ENCODE peak calls at places on chromosomes 12 and 14, in seven cellular contexts. One of them, this sample, is unnamed. For H3K27me3 and H3K36me3, the result is how much of the 10 kb centered on the place peaks cover.

GRCh38 chr14:29805415-29806123 is 122.1 kb downstream of the PRKD1 start:
- DNase-seq in lung: peak
- DNase-seq in CD8-positive, alpha-beta memory T cell: no peak
- DNase-seq in left lung: peak
- DNase-seq in tibial artery: peak
- DNase-seq in pancreas: peak
- DNase-seq in sigmoid colon: peak
- DNase-seq in this sample: no peak

GRCh38 chr14:64778114-64778754 is 74.0 kb downstream of the PLEKHG3 start:
- DNase-seq in left lung: no peak
- DNase-seq in CD8-positive, alpha-beta memory T cell: peak
- DNase-seq in tibial artery: no peak
- DNase-seq in sigmoid colon: no peak
- DNase-seq in lung: no peak
- DNase-seq in pancreas: no peak
- DNase-seq in this sample: no peak

GRCh38 chr12:93979189-93979588 is 169.2 kb upstream of the PLXNC1 start:
- DNase-seq in sigmoid colon: no peak
- DNase-seq in tibial artery: no peak
- DNase-seq in left lung: no peak
- DNase-seq in CD8-positive, alpha-beta memory T cell: no peak
- DNase-seq in pancreas: no peak
- DNase-seq in lung: no peak
- DNase-seq in this sample: no peak

GRCh38 chr12:77845831-77846230 is 15.1 kb downstream of the NAV3 start:
- DNase-seq in pancreas: no peak
- DNase-seq in sigmoid colon: no peak
- DNase-seq in left lung: no peak
- DNase-seq in CD8-positive, alpha-beta memory T cell: no peak
- DNase-seq in tibial artery: no peak
- DNase-seq in lung: no peak
- DNase-seq in this sample: no peak

GRCh38 chr14:24329736-24330135 is 5.1 kb downstream of the ADCY4 start:
- DNase-seq in pancreas: no peak
- DNase-seq in sigmoid colon: peak
- DNase-seq in tibial artery: no peak
- DNase-seq in lung: peak
- DNase-seq in CD8-positive, alpha-beta memory T cell: peak
- DNase-seq in left lung: peak
- DNase-seq in this sample: no peak

GRCh38 chr14:90500665-90501370 is 104.0 kb downstream of the CALM1 start:
- DNase-seq in sigmoid colon: peak
- DNase-seq in lung: no peak
- DNase-seq in tibial artery: peak
- DNase-seq in left lung: peak
- DNase-seq in CD8-positive, alpha-beta memory T cell: no peak
- DNase-seq in pancreas: no peak
- DNase-seq in this sample: peak

GRCh38 chr12:68119250-68119649 is 40.3 kb downstream of the IFNG start:
- DNase-seq in sigmoid colon: no peak
- DNase-seq in CD8-positive, alpha-beta memory T cell: no peak
- DNase-seq in tibial artery: no peak
- DNase-seq in left lung: no peak
- DNase-seq in pancreas: no peak
- DNase-seq in lung: no peak
- DNase-seq in this sample: no peak

GRCh38 chr14:30874999-30875787 is 834 bp downstream of the COCH start:
- DNase-seq in CD8-positive, alpha-beta memory T cell: no peak
- DNase-seq in left lung: no peak
- DNase-seq in pancreas: peak
- DNase-seq in tibial artery: no peak
- DNase-seq in lung: no peak
- DNase-seq in sigmoid colon: no peak
- DNase-seq in this sample: peak

GRCh38 chr14:102272392-102272791 is 32.6 kb downstream of the MOK start:
- DNase-seq in lung: no peak
- DNase-seq in CD8-positive, alpha-beta memory T cell: no peak
- DNase-seq in sigmoid colon: no peak
- DNase-seq in pancreas: no peak
- DNase-seq in left lung: no peak
- DNase-seq in tibial artery: no peak
- DNase-seq in this sample: no peak

GRCh38 chr12:122966743-122967058 is 438 bp upstream of the ABCB9 start:
- DNase-seq in left lung: no peak
- DNase-seq in sigmoid colon: no peak
- DNase-seq in tibial artery: no peak
- DNase-seq in CD8-positive, alpha-beta memory T cell: no peak
- DNase-seq in pancreas: no peak
- DNase-seq in lung: no peak
- DNase-seq in this sample: no peak

GRCh38 chr14:101909371-101910096 is 54.8 kb upstream of the DYNC1H1 start:
- DNase-seq in CD8-positive, alpha-beta memory T cell: no peak
- DNase-seq in left lung: no peak
- DNase-seq in sigmoid colon: no peak
- DNase-seq in tibial artery: no peak
- DNase-seq in pancreas: no peak
- DNase-seq in lung: no peak
- DNase-seq in this sample: no peak

GRCh38 chr12:4325984-4326383 is 5.0 kb downstream of the TIGAR start:
- DNase-seq in left lung: no peak
- DNase-seq in lung: no peak
- DNase-seq in sigmoid colon: no peak
- DNase-seq in tibial artery: no peak
- DNase-seq in pancreas: no peak
- DNase-seq in CD8-positive, alpha-beta memory T cell: no peak
- DNase-seq in this sample: no peak

GRCh38 chr12:86233126-86233525 is 23.1 kb downstream of the MGAT4C start:
- DNase-seq in sigmoid colon: no peak
- DNase-seq in pancreas: no peak
- DNase-seq in CD8-positive, alpha-beta memory T cell: no peak
- DNase-seq in tibial artery: no peak
- DNase-seq in lung: no peak
- DNase-seq in left lung: no peak
- DNase-seq in this sample: no peak

GRCh38 chr12:27969901-27970390 is 2.6 kb downstream of the PTHLH start:
- DNase-seq in CD8-positive, alpha-beta memory T cell: no peak
- DNase-seq in pancreas: peak
- DNase-seq in left lung: peak
- DNase-seq in lung: peak
- DNase-seq in tibial artery: peak
- DNase-seq in sigmoid colon: peak
- DNase-seq in this sample: no peak

GRCh38 chr12:121524196-121524930 is 56.5 kb downstream of the KDM2B start:
- DNase-seq in left lung: no peak
- DNase-seq in CD8-positive, alpha-beta memory T cell: no peak
- DNase-seq in lung: no peak
- DNase-seq in sigmoid colon: no peak
- DNase-seq in pancreas: no peak
- DNase-seq in tibial artery: no peak
- DNase-seq in this sample: no peak

GRCh38 chr12:92330654-92331053 is 185.0 kb upstream of the BTG1 start:
- DNase-seq in lung: no peak
- DNase-seq in pancreas: no peak
- DNase-seq in tibial artery: no peak
- DNase-seq in left lung: no peak
- DNase-seq in CD8-positive, alpha-beta memory T cell: no peak
- DNase-seq in sigmoid colon: no peak
- DNase-seq in this sample: no peak

GRCh38 chr12:121980211-121980891 is 41.3 kb upstream of the BCL7A start:
- DNase-seq in tibial artery: no peak
- DNase-seq in left lung: no peak
- DNase-seq in sigmoid colon: no peak
- DNase-seq in CD8-positive, alpha-beta memory T cell: no peak
- DNase-seq in pancreas: no peak
- DNase-seq in lung: no peak
- DNase-seq in this sample: no peak

GRCh38 chr12:94534761-94535613 is 75.3 kb upstream of the CEP83 start:
- DNase-seq in left lung: no peak
- DNase-seq in tibial artery: no peak
- DNase-seq in lung: no peak
- DNase-seq in pancreas: no peak
- DNase-seq in CD8-positive, alpha-beta memory T cell: no peak
- DNase-seq in sigmoid colon: no peak
- DNase-seq in this sample: peak

GRCh38 chr12:43728117-43728516 is 30.5 kb downstream of the PUS7L start:
- DNase-seq in CD8-positive, alpha-beta memory T cell: no peak
- DNase-seq in pancreas: no peak
- DNase-seq in lung: no peak
- DNase-seq in tibial artery: no peak
- DNase-seq in left lung: no peak
- DNase-seq in sigmoid colon: no peak
- DNase-seq in this sample: no peak

GRCh38 chr14:71116206-71117122 is 209.2 kb downstream of the PCNX1 start:
- DNase-seq in CD8-positive, alpha-beta memory T cell: no peak
- DNase-seq in tibial artery: no peak
- DNase-seq in lung: no peak
- DNase-seq in sigmoid colon: no peak
- DNase-seq in pancreas: no peak
- DNase-seq in left lung: no peak
- DNase-seq in this sample: no peak

GRCh38 chr12:57887631-57888406 is 41.3 kb upstream of the CTDSP2 start:
- DNase-seq in tibial artery: peak
- DNase-seq in CD8-positive, alpha-beta memory T cell: no peak
- DNase-seq in sigmoid colon: no peak
- DNase-seq in lung: peak
- DNase-seq in pancreas: no peak
- DNase-seq in left lung: no peak
- DNase-seq in this sample: peak

GRCh38 chr14:36221097-36221496 is 44.6 kb upstream of the PTCSC3 start:
- DNase-seq in tibial artery: no peak
- DNase-seq in pancreas: no peak
- DNase-seq in CD8-positive, alpha-beta memory T cell: no peak
- DNase-seq in lung: no peak
- DNase-seq in left lung: no peak
- DNase-seq in sigmoid colon: no peak
- DNase-seq in this sample: no peak

GRCh38 chr14:89171628-89172027 is 245.4 kb downstream of the FOXN3 start:
- DNase-seq in tibial artery: no peak
- DNase-seq in left lung: no peak
- DNase-seq in sigmoid colon: no peak
- DNase-seq in pancreas: no peak
- DNase-seq in lung: no peak
- DNase-seq in CD8-positive, alpha-beta memory T cell: no peak
- DNase-seq in this sample: no peak

GRCh38 chr12:112947761-112948160 is 9.5 kb downstream of the OAS3 start:
- DNase-seq in left lung: no peak
- DNase-seq in lung: no peak
- DNase-seq in sigmoid colon: no peak
- DNase-seq in tibial artery: no peak
- DNase-seq in CD8-positive, alpha-beta memory T cell: no peak
- DNase-seq in pancreas: no peak
- DNase-seq in this sample: no peak

GRCh38 chr14:36069535-36069900 is 107.0 kb downstream of the PTCSC3 start:
- DNase-seq in lung: peak
- DNase-seq in left lung: peak
- DNase-seq in sigmoid colon: no peak
- DNase-seq in pancreas: peak
- DNase-seq in CD8-positive, alpha-beta memory T cell: no peak
- DNase-seq in tibial artery: no peak
- DNase-seq in this sample: peak

GRCh38 chr12:6120796-6121473 is 3.5 kb downstream of the VWF start:
- DNase-seq in CD8-positive, alpha-beta memory T cell: no peak
- DNase-seq in tibial artery: no peak
- DNase-seq in sigmoid colon: no peak
- DNase-seq in pancreas: no peak
- DNase-seq in left lung: no peak
- DNase-seq in lung: no peak
- DNase-seq in this sample: no peak
- H3K4me3 ChIP-seq in CD8-positive, alpha-beta memory T cell: no peak
- H3K4me3 ChIP-seq in tibial artery: peak
- H3K4me3 ChIP-seq in sigmoid colon: peak
- H3K4me3 ChIP-seq in pancreas: no peak
- H3K4me3 ChIP-seq in left lung: no peak
- H3K4me3 ChIP-seq in lung: peak
- H3K4me3 ChIP-seq in this sample: no peak

GRCh38 chr14:76309572-76310551 is 66.1 kb upstream of the ESRRB start:
- DNase-seq in sigmoid colon: no peak
- DNase-seq in lung: no peak
- DNase-seq in pancreas: no peak
- DNase-seq in CD8-positive, alpha-beta memory T cell: no peak
- DNase-seq in tibial artery: peak
- DNase-seq in left lung: no peak
- DNase-seq in this sample: peak
- H3K27me3 ChIP-seq in sigmoid colon: under half
- H3K27me3 ChIP-seq in lung: under half
- H3K27me3 ChIP-seq in pancreas: under half
- H3K27me3 ChIP-seq in CD8-positive, alpha-beta memory T cell: under half
- H3K27me3 ChIP-seq in tibial artery: under half
- H3K27me3 ChIP-seq in left lung: under half
- H3K27me3 ChIP-seq in this sample: under half

DNA sequence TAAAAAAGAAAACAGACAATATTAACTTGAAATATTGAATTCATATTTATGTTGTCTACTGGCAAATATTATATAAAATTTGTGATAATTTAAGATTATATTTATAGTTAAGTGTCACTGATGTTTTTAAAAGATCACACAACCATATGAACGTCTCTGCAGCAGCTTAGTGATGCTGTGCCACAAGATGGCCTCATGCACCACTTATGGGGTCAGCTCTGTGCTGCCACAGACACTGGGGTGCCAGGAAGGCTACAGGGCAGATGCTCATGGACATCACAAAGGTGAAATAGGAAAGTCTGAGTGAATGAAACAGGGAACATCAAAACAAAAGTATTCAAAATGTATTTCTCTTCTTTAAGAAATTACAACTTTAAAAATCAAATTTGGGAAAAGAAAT is 13.1 kb downstream of the ATXN3 start:
- DNase-seq in sigmoid colon: no peak
- DNase-seq in pancreas: no peak
- DNase-seq in tibial artery: no peak
- DNase-seq in CD8-positive, alpha-beta memory T cell: no peak
- DNase-seq in left lung: no peak
- DNase-seq in lung: no peak
- DNase-seq in this sample: peak
- H3K36me3 ChIP-seq in sigmoid colon: under half
- H3K36me3 ChIP-seq in pancreas: under half
- H3K36me3 ChIP-seq in tibial artery: half or more
- H3K36me3 ChIP-seq in CD8-positive, alpha-beta memory T cell: under half
- H3K36me3 ChIP-seq in left lung: under half
- H3K36me3 ChIP-seq in lung: under half
- H3K36me3 ChIP-seq in this sample: under half

GRCh38 chr12:108838194-108839010 is 19.0 kb downstream of the SSH1 start:
- DNase-seq in pancreas: no peak
- DNase-seq in lung: peak
- DNase-seq in sigmoid colon: peak
- DNase-seq in left lung: peak
- DNase-seq in CD8-positive, alpha-beta memory T cell: peak
- DNase-seq in tibial artery: peak
- DNase-seq in this sample: no peak

GRCh38 chr12:108837680-108838079 is 19.7 kb downstream of the SSH1 start:
- DNase-seq in tibial artery: no peak
- DNase-seq in lung: no peak
- DNase-seq in left lung: no peak
- DNase-seq in sigmoid colon: no peak
- DNase-seq in pancreas: no peak
- DNase-seq in CD8-positive, alpha-beta memory T cell: no peak
- DNase-seq in this sample: no peak

GRCh38 chr12:108839890-108840230 is 17.5 kb downstream of the SSH1 start:
- DNase-seq in left lung: no peak
- DNase-seq in pancreas: no peak
- DNase-seq in CD8-positive, alpha-beta memory T cell: peak
- DNase-seq in tibial artery: no peak
- DNase-seq in lung: no peak
- DNase-seq in sigmoid colon: no peak
- DNase-seq in this sample: no peak

GRCh38 chr12:108840605-108841328 is 16.6 kb downstream of the SSH1 start:
- DNase-seq in pancreas: no peak
- DNase-seq in lung: no peak
- DNase-seq in sigmoid colon: no peak
- DNase-seq in CD8-positive, alpha-beta memory T cell: no peak
- DNase-seq in tibial artery: no peak
- DNase-seq in left lung: no peak
- DNase-seq in this sample: no peak

GRCh38 chr12:108839011-108839889 is 18.1 kb downstream of the SSH1 start:
- DNase-seq in pancreas: no peak
- DNase-seq in sigmoid colon: peak
- DNase-seq in tibial artery: peak
- DNase-seq in left lung: no peak
- DNase-seq in CD8-positive, alpha-beta memory T cell: peak
- DNase-seq in lung: no peak
- DNase-seq in this sample: no peak
- H3K4me3 ChIP-seq in pancreas: no peak
- H3K4me3 ChIP-seq in sigmoid colon: no peak
- H3K4me3 ChIP-seq in tibial artery: no peak
- H3K4me3 ChIP-seq in left lung: no peak
- H3K4me3 ChIP-seq in CD8-positive, alpha-beta memory T cell: no peak
- H3K4me3 ChIP-seq in lung: no peak
- H3K4me3 ChIP-seq in this sample: no peak

This sample was measured in H7.